ENCODE peak calls at places on chromosomes 3 and 15, in seven cellular contexts. J, H, C, G, Y, V and M are unnamed samples.
A peak's percentile ranks its signal among the peaks of the same experiment; 100 is the strongest.

GRCh38 chr3:171967137-171967783 is 72.1 kb upstream of the FNDC3B start:
- DNase-seq in J (no peak), H (no peak), C (no peak), G (no peak), Y (no peak), V (no peak), M (no peak)

GRCh38 chr15:36415643-36416042 is 163.8 kb upstream of the CDIN1 start:
- DNase-seq in J (no peak), H (no peak), C (no peak), G (no peak), Y (no peak), V (no peak), M (no peak)

GRCh38 chr15:57440799-57441198 is 64.5 kb downstream of the CGNL1 start:
- DNase-seq in J (no peak), H (no peak), C (no peak), G (no peak), Y (no peak), V (no peak), M (no peak)

GRCh38 chr3:13612829-13613228 is 63.9 kb downstream of the FBLN2 start:
- DNase-seq in J (peak; percentile 68), H (no peak), C (no peak), G (peak; percentile 66), Y (no peak), V (no peak), M (no peak)

GRCh38 chr15:76313731-76314130 is 2.5 kb upstream of the ETFA start:
- DNase-seq in J (no peak), H (no peak), C (no peak), G (no peak), Y (no peak), V (no peak), M (no peak)

GRCh38 chr3:152210697-152211096 is 58.0 kb upstream of the MBNL1 start:
- DNase-seq in J (no peak), H (no peak), C (no peak), G (no peak), Y (no peak), V (no peak), M (no peak)

GRCh38 chr3:20511863-20512262 is 325.9 kb upstream of the SGO1 start:
- DNase-seq in J (no peak), H (no peak), C (no peak), G (no peak), Y (peak; percentile 59), V (no peak), M (peak; percentile 5)

GRCh38 chr3:4426782-4427344 is 40.2 kb downstream of the SUMF1 start:
- DNase-seq in J (no peak), H (no peak), C (no peak), G (no peak), Y (no peak), V (no peak), M (no peak)

GRCh38 chr15:63176302-63176701 is 13.1 kb upstream of the RAB8B start:
- DNase-seq in J (peak; percentile 23), H (no peak), C (no peak), G (no peak), Y (no peak), V (no peak), M (no peak)

GRCh38 chr3:125141596-125142417 is 70.7 kb downstream of the SLC12A8 start:
- DNase-seq in J (no peak), H (peak; percentile 69), C (peak; percentile 74), G (peak; percentile 88), Y (peak; percentile 77), V (peak; percentile 87), M (peak; percentile 49)

GRCh38 chr15:51724199-51724598 is 13.3 kb downstream of the LYSMD2 start:
- DNase-seq in J (no peak), H (no peak), C (no peak), G (no peak), Y (no peak), V (no peak), M (no peak)

GRCh38 chr3:157501863-157502262 is 1.4 kb downstream of the VEPH1 start:
- DNase-seq in J (no peak), H (no peak), C (no peak), G (no peak), Y (peak; percentile 32), V (no peak), M (no peak)

GRCh38 chr3:54344601-54345216 is 222.4 kb downstream of the CACNA2D3 start:
- DNase-seq in J (no peak), H (no peak), C (no peak), G (no peak), Y (peak; percentile 51), V (no peak), M (no peak)

DNA sequence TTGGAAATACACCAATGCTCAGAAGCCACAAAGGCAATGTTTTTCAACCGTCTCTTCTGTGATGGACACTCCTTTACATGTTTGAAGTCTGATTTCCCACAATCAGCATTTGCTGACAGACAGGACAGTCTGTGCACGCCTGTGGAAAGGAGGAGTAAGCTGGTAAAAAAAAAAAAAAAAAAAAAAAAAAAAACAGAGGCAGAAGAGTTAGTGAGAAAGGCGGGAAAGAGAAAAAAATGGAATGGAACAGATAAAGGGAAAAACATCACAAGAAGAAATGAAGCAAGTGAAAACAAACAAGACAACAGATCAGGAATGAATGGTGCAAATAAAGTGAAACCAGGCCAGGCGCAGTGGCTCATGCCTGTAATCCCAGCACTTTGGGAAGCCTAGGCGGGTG is 35.0 kb downstream of the PRTG start:
- DNase-seq in J (no peak), H (no peak), C (no peak), G (no peak), Y (no peak), V (no peak), M (no peak)
- H3K4me1 ChIP-seq in J (no peaks in the 10 kb centered on the region), H (peaks cover 1% of the 10 kb centered on the region), C (no peaks in the 10 kb centered on the region), G (no peaks in the 10 kb centered on the region), Y (peaks cover 4% of the 10 kb centered on the region), V (no peaks in the 10 kb centered on the region), M (no peaks in the 10 kb centered on the region)

DNA sequence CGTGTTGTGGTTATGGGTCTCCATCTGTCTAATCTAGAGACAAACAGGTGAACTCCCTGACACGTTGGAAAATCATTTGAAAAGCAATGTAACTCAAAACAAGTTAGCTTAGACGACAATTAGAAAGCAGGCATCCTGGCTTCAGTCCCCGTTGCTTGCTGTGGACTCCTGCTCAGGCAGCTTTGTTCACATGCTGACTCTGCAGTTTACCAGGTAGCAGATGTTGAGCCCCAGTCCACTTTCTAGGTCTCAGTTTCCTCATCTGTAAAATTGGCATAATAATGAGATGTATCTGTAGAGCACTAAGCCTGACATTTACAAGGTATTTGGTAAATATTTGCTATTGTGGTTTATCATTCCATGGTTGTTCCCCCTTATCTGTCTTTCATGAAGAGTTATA is 327.2 kb upstream of the CHRM5 start:
- DNase-seq in J (no peak), H (no peak), C (no peak), G (no peak), Y (no peak), V (no peak), M (no peak)
- H3K27me3 ChIP-seq in J (no peaks in the 10 kb centered on the region), H (no peaks in the 10 kb centered on the region), C (no peaks in the 10 kb centered on the region), G (no peaks in the 10 kb centered on the region), Y (no peaks in the 10 kb centered on the region), V (no peaks in the 10 kb centered on the region), M (peaks cover 6% of the 10 kb centered on the region)

GRCh38 chr3:66500575-66501482 is at the start of gene LRIG1:
- DNase-seq in J (peak; percentile 99), H (peak; percentile 100), C (peak; percentile 100), G (peak; percentile 100), Y (peak; percentile 100), V (peak; percentile 100), M (peak; percentile 99)
- H3K4me1 ChIP-seq in J (peaks cover 32% of the 10 kb centered on the region), H (peaks cover 6% of the 10 kb centered on the region), C (peaks cover 71% of the 10 kb centered on the region), G (peaks cover 41% of the 10 kb centered on the region), Y (peaks cover 11% of the 10 kb centered on the region), V (peaks cover 42% of the 10 kb centered on the region), M (peaks cover 58% of the 10 kb centered on the region)

DNA sequence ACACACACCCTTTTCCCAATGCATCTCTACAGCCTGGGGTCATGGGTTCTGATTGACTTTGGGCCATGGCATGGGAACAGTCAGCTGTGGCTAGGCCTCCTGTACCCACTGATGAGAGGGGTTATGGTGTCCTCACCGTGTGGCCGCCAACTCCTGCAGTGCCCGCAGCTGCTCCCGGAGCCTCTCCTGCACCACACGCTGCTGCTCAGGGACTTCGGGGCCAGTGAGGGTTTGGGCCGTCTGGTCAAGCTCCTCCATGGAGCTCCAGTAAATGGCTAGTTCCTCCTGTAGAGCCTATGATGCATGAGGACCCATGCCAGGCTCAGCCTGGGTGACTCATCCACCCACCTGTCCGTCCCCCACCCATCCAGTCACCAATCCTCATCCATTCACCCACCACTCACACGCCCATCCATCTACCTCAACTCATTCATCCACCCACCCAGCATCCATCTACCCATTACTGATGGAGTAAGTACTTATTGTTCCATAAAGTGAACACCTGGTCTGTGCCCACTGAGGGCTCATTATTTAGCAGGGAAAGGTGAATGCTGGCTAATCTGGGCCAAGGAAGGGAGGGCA is 21.6 kb downstream of the SPTBN5 start:
- DNase-seq in J (no peak), H (no peak), C (no peak), G (no peak), Y (no peak), V (no peak), M (no peak)
- H3K27me3 ChIP-seq in J (no peaks in the 10 kb centered on the region), H (no peaks in the 10 kb centered on the region), C (no peaks in the 10 kb centered on the region), G (no peaks in the 10 kb centered on the region), Y (no peaks in the 10 kb centered on the region), V (no peaks in the 10 kb centered on the region), M (no peaks in the 10 kb centered on the region)

GRCh38 chr15:78038585-78039247 is 38.8 kb downstream of the TBC1D2B start:
- DNase-seq in J (peak; percentile 30), H (no peak), C (no peak), G (no peak), Y (no peak), V (no peak), M (no peak)
- H3K4me1 ChIP-seq in J (peaks cover 42% of the 10 kb centered on the region), H (peaks cover 9% of the 10 kb centered on the region), C (peaks cover 57% of the 10 kb centered on the region), G (peaks cover 81% of the 10 kb centered on the region), Y (no peaks in the 10 kb centered on the region), V (peaks cover 73% of the 10 kb centered on the region), M (peaks cover 80% of the 10 kb centered on the region)

DNA sequence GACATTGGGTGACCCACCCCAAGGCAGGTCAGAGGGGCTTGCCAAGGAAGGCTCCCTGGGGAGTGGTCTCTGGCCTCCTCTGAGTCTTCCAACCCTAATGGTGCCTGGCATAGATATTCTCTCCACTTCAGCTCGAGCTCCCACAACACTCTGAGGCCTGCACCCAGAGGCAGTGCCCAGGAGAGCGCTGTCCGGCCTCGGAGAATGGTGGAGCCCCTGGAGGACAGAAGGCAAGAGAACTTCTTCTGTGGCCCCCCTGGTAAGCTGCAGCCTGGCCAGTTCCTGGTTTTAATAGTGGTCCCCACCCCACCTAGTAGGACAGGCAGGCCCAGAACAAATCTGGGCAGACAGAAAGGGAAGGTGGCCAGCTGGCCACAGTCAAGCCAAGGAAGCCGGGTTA is 7.0 kb downstream of the DISP2 start:
- DNase-seq in J (no peak), H (no peak), C (no peak), G (no peak), Y (no peak), V (no peak), M (no peak)
- H3K27me3 ChIP-seq in J (no peaks in the 10 kb centered on the region), H (no peaks in the 10 kb centered on the region), C (no peaks in the 10 kb centered on the region), G (no peaks in the 10 kb centered on the region), Y (no peaks in the 10 kb centered on the region), V (no peaks in the 10 kb centered on the region), M (no peaks in the 10 kb centered on the region)